ENCODE peak calls at places on chromosomes 5 and 9, in four cellular contexts. One of them, this sample, is unnamed.
A peak's percentile ranks its signal among the peaks of the same experiment; 100 is the strongest.

GRCh38 chr9:133367221-133367620 is 8.6 kb downstream of the SURF4 start:
- DNase-seq in astrocyte of the spinal cord: no peak
- DNase-seq in memory B cell: no peak
- DNase-seq in LoVo: no peak
- DNase-seq in this sample: no peak

GRCh38 chr9:129237195-129237611 is 59.1 kb upstream of the IER5L start:
- DNase-seq in astrocyte of the spinal cord: peak; percentile 50
- DNase-seq in memory B cell: no peak
- DNase-seq in LoVo: no peak
- DNase-seq in this sample: no peak

GRCh38 chr5:122163151-122164069 is 34.1 kb downstream of the ZNF474 start:
- DNase-seq in astrocyte of the spinal cord: peak; percentile 96
- DNase-seq in memory B cell: no peak
- DNase-seq in LoVo: no peak
- DNase-seq in this sample: no peak

GRCh38 chr9:136614372-136614922 is 48.3 kb upstream of the EGFL7 start:
- DNase-seq in astrocyte of the spinal cord: peak; percentile 88
- DNase-seq in memory B cell: no peak
- DNase-seq in LoVo: no peak
- DNase-seq in this sample: no peak

GRCh38 chr5:149280124-149280523 is 8.5 kb downstream of the AFAP1L1 start:
- DNase-seq in astrocyte of the spinal cord: no peak
- DNase-seq in memory B cell: no peak
- DNase-seq in LoVo: no peak
- DNase-seq in this sample: no peak

GRCh38 chr5:1480217-1480616 is 35.0 kb upstream of the SLC6A3 start:
- DNase-seq in astrocyte of the spinal cord: no peak
- DNase-seq in memory B cell: no peak
- DNase-seq in LoVo: no peak
- DNase-seq in this sample: no peak

GRCh38 chr9:93003552-93004407 is 54.7 kb upstream of the SUSD3 start:
- DNase-seq in astrocyte of the spinal cord: peak; percentile 23
- DNase-seq in memory B cell: peak; percentile 65
- DNase-seq in LoVo: peak; percentile 84
- DNase-seq in this sample: no peak

GRCh38 chr5:153900703-153901395 is 137.9 kb downstream of the FAM114A2 start:
- DNase-seq in astrocyte of the spinal cord: peak; percentile 80
- DNase-seq in memory B cell: no peak
- DNase-seq in LoVo: no peak
- DNase-seq in this sample: no peak

GRCh38 chr5:60395712-60396329 is 304.1 kb downstream of the DEPDC1B start:
- DNase-seq in astrocyte of the spinal cord: no peak
- DNase-seq in memory B cell: no peak
- DNase-seq in LoVo: no peak
- DNase-seq in this sample: no peak

GRCh38 chr9:12666813-12667212 is 26.4 kb upstream of the TYRP1 start:
- DNase-seq in astrocyte of the spinal cord: no peak
- DNase-seq in memory B cell: no peak
- DNase-seq in LoVo: no peak
- DNase-seq in this sample: no peak

GRCh38 chr5:38922199-38922598 is 76.4 kb downstream of the OSMR start:
- DNase-seq in astrocyte of the spinal cord: peak; percentile 54
- DNase-seq in memory B cell: peak; percentile 9
- DNase-seq in LoVo: peak; percentile 20
- DNase-seq in this sample: peak; percentile 25

GRCh38 chr5:15013654-15014463 is 142.3 kb upstream of the ANKH start:
- DNase-seq in astrocyte of the spinal cord: peak; percentile 85
- DNase-seq in memory B cell: peak; percentile 31
- DNase-seq in LoVo: peak; percentile 82
- DNase-seq in this sample: no peak

GRCh38 chr5:73030995-73031394 is 75.2 kb downstream of the FCHO2 start:
- DNase-seq in astrocyte of the spinal cord: peak; percentile 77
- DNase-seq in memory B cell: no peak
- DNase-seq in LoVo: no peak
- DNase-seq in this sample: no peak

GRCh38 chr5:69299625-69300024 is 33.0 kb downstream of the CCDC125 start:
- DNase-seq in astrocyte of the spinal cord: no peak
- DNase-seq in memory B cell: no peak
- DNase-seq in LoVo: no peak
- DNase-seq in this sample: no peak

GRCh38 chr9:128121924-128122808 is 5.4 kb downstream of the PTGES2 start:
- DNase-seq in astrocyte of the spinal cord: no peak
- DNase-seq in memory B cell: no peak
- DNase-seq in LoVo: no peak
- DNase-seq in this sample: no peak

GRCh38 chr9:94806307-94806893 is 79.9 kb downstream of the AOPEP start:
- DNase-seq in astrocyte of the spinal cord: no peak
- DNase-seq in memory B cell: no peak
- DNase-seq in LoVo: peak; percentile 44
- DNase-seq in this sample: no peak

GRCh38 chr5:96807099-96807654 is 568 bp downstream of the ERAP1 start:
- DNase-seq in astrocyte of the spinal cord: peak; percentile 64
- DNase-seq in memory B cell: no peak
- DNase-seq in LoVo: peak; percentile 84
- DNase-seq in this sample: peak; percentile 45

GRCh38 chr5:138610468-138611294 is 35.5 kb upstream of the HSPA9 start:
- DNase-seq in astrocyte of the spinal cord: no peak
- DNase-seq in memory B cell: no peak
- DNase-seq in LoVo: no peak
- DNase-seq in this sample: no peak

GRCh38 chr5:38212307-38212706 is 46.1 kb upstream of the EGFLAM start:
- DNase-seq in astrocyte of the spinal cord: no peak
- DNase-seq in memory B cell: no peak
- DNase-seq in LoVo: no peak
- DNase-seq in this sample: no peak

GRCh38 chr5:169545762-169546161 is 37.8 kb upstream of the SPDL1 start:
- DNase-seq in astrocyte of the spinal cord: peak; percentile 18
- DNase-seq in memory B cell: no peak
- DNase-seq in LoVo: no peak
- DNase-seq in this sample: no peak

GRCh38 chr9:89498845-89499480 is 1.1 kb upstream of the SEMA4D start:
- DNase-seq in astrocyte of the spinal cord: no peak
- DNase-seq in memory B cell: peak; percentile 38
- DNase-seq in LoVo: no peak
- DNase-seq in this sample: peak; percentile 43

GRCh38 chr9:134693641-134694367 is 52.2 kb downstream of the COL5A1 start:
- DNase-seq in astrocyte of the spinal cord: no peak
- DNase-seq in memory B cell: no peak
- DNase-seq in LoVo: no peak
- DNase-seq in this sample: no peak

GRCh38 chr9:744046-744712 is 97.3 kb upstream of the DMRT1 start:
- DNase-seq in astrocyte of the spinal cord: no peak
- DNase-seq in memory B cell: no peak
- DNase-seq in LoVo: no peak
- DNase-seq in this sample: no peak

GRCh38 chr5:124742983-124743533 is 3.4 kb downstream of the ZNF608 start:
- DNase-seq in astrocyte of the spinal cord: peak; percentile 92
- DNase-seq in memory B cell: no peak
- DNase-seq in LoVo: peak; percentile 86
- DNase-seq in this sample: no peak

GRCh38 chr5:122101636-122102285 is 23.7 kb upstream of the LOX start:
- DNase-seq in astrocyte of the spinal cord: peak; percentile 80
- DNase-seq in memory B cell: no peak
- DNase-seq in LoVo: peak; percentile 23
- DNase-seq in this sample: no peak

GRCh38 chr5:110726249-110727024 is at the start of gene TMEM232:
- DNase-seq in astrocyte of the spinal cord: peak; percentile 80
- DNase-seq in memory B cell: peak; percentile 23
- DNase-seq in LoVo: peak; percentile 89
- DNase-seq in this sample: no peak

GRCh38 chr5:51279983-51280382 is 103.3 kb upstream of the ISL1 start:
- DNase-seq in astrocyte of the spinal cord: no peak
- DNase-seq in memory B cell: no peak
- DNase-seq in LoVo: no peak
- DNase-seq in this sample: no peak